ENCODE peak calls at places on chromosomes 2 and 18, in ten cellular contexts. L, H, W, D, T, G, J, B, C and R are unnamed samples.

GRCh38 chr2:68236876-68237275 is 15.5 kb downstream of the PPP3R1 start:
- DNase-seq in L (peak), T (no peak), B (peak), D (no peak), J (no peak), H (no peak), G (no peak), C (peak), W (no peak), R (no peak)

GRCh38 chr2:230170532-230170931 is 49.3 kb downstream of the SP110 start:
- DNase-seq in W (no peak), H (no peak), J (no peak), C (peak), D (no peak), G (no peak), L (no peak), B (no peak), T (peak), R (no peak)

GRCh38 chr18:45245036-45245638 is 370.1 kb upstream of the SLC14A2 start:
- DNase-seq in W (no peak), H (no peak), G (no peak), C (no peak), T (no peak), L (peak), D (no peak), J (no peak), B (peak), R (no peak)

GRCh38 chr2:9538000-9538507 is 17.6 kb downstream of the ADAM17 start:
- DNase-seq in W (no peak), G (no peak), T (peak), L (peak), C (peak), H (no peak), B (peak), D (no peak), J (peak), R (no peak)

GRCh38 chr2:228986961-228987360 is 284.1 kb downstream of the PID1 start:
- DNase-seq in J (no peak), G (no peak), B (peak), L (no peak), H (no peak), T (no peak), C (no peak), W (peak), D (no peak), R (no peak)

GRCh38 chr2:53751728-53752127 is 15.9 kb upstream of the CHAC2 start:
- DNase-seq in W (peak), G (no peak), B (no peak), T (peak), C (peak), L (peak), D (no peak), H (no peak), J (peak), R (no peak)

GRCh38 chr2:240237609-240238151 is 97.2 kb upstream of the OTOS start:
- DNase-seq in J (peak), B (peak), H (no peak), G (no peak), W (peak), C (peak), D (no peak), T (peak), L (peak), R (no peak)

GRCh38 chr2:222609391-222609790 is 46.5 kb downstream of the FARSB start:
- DNase-seq in W (no peak), C (peak), H (no peak), B (peak), T (no peak), L (peak), J (peak), G (no peak), D (no peak), R (no peak)

GRCh38 chr2:166070231-166070630 is 57.6 kb downstream of the SCN1A start:
- DNase-seq in G (no peak), T (no peak), L (no peak), H (no peak), B (no peak), C (no peak), J (no peak), W (no peak), D (no peak), R (no peak)

GRCh38 chr2:20182241-20182931 is 42.5 kb downstream of the SDC1 start:
- DNase-seq in G (no peak), W (peak), T (no peak), H (no peak), B (peak), C (peak), J (peak), L (peak), D (no peak), R (peak)

GRCh38 chr2:200039847-200040246 is 84.5 kb downstream of the MAIP1 start:
- DNase-seq in B (peak), C (peak), J (peak), G (no peak), H (no peak), D (no peak), L (peak), T (no peak), W (no peak), R (no peak)

GRCh38 chr18:8703181-8703638 is 2.1 kb upstream of the MTCL1 start:
- DNase-seq in H (no peak), J (no peak), W (no peak), C (no peak), B (no peak), D (no peak), G (no peak), T (no peak), L (no peak), R (no peak)

GRCh38 chr18:12857215-12857924 is 26.7 kb downstream of the PTPN2 start:
- DNase-seq in D (no peak), J (no peak), H (no peak), W (no peak), L (no peak), C (no peak), T (no peak), B (no peak), G (no peak), R (no peak)

GRCh38 chr2:24343225-24343882 is 17.0 kb downstream of the ITSN2 start:
- DNase-seq in D (no peak), L (no peak), C (no peak), T (peak), B (no peak), W (no peak), H (no peak), J (no peak), G (no peak), R (no peak)

GRCh38 chr2:223947711-223948205 is 2.6 kb upstream of the WDFY1 start:
- DNase-seq in L (no peak), W (peak), T (no peak), J (no peak), H (peak), B (no peak), C (peak), G (no peak), D (no peak), R (no peak)

GRCh38 chr2:132857334-132857733 is 187.3 kb upstream of the LYPD1 start:
- DNase-seq in T (no peak), H (no peak), J (no peak), D (no peak), G (no peak), C (no peak), L (no peak), B (no peak), W (no peak), R (no peak)

GRCh38 chr2:58571181-58571852 is 330.2 kb upstream of the FANCL start:
- DNase-seq in B (peak), L (peak), W (peak), J (peak), H (peak), T (peak), C (peak), G (peak), D (peak), R (no peak)

GRCh38 chr2:207163815-207164747 is 1.7 kb downstream of the KLF7 start:
- DNase-seq in T (peak), B (peak), W (peak), J (no peak), D (no peak), C (peak), L (peak), H (peak), G (peak), R (peak)

GRCh38 chr2:96618599-96619283 is 19.4 kb downstream of the KANSL3 start:
- DNase-seq in C (peak), W (no peak), J (peak), G (no peak), T (no peak), B (peak), H (no peak), L (peak), D (no peak), R (no peak)

GRCh38 chr18:21489119-21489750 is 111.3 kb downstream of the ESCO1 start:
- DNase-seq in W (peak), H (peak), G (peak), D (peak), C (peak), J (peak), T (peak), L (peak), B (peak), R (peak)

GRCh38 chr2:235649418-235649817 is 155.6 kb downstream of the AGAP1 start:
- DNase-seq in B (no peak), W (no peak), D (no peak), C (no peak), G (no peak), H (no peak), J (no peak), L (no peak), T (no peak), R (no peak)

GRCh38 chr2:236818281-236819045 is 248.8 kb downstream of the ACKR3 start:
- DNase-seq in W (no peak), D (no peak), G (no peak), T (no peak), J (no peak), L (no peak), H (no peak), B (no peak), C (peak), R (no peak)

GRCh38 chr2:5668682-5669267 is 23.4 kb upstream of the SOX11 start:
- DNase-seq in W (no peak), G (no peak), D (no peak), L (no peak), B (no peak), H (no peak), T (no peak), C (no peak), J (no peak), R (no peak)

GRCh38 chr2:105438104-105438929 is 39.5 kb upstream of the FHL2 start:
- DNase-seq in T (no peak), L (peak), H (peak), C (peak), J (no peak), B (no peak), W (no peak), D (no peak), G (no peak), R (peak)

GRCh38 chr2:110674620-110675555 is 3.0 kb downstream of the BUB1 start:
- DNase-seq in T (peak), C (peak), J (peak), D (no peak), B (peak), G (no peak), L (peak), H (peak), W (peak), R (no peak)

DNA sequence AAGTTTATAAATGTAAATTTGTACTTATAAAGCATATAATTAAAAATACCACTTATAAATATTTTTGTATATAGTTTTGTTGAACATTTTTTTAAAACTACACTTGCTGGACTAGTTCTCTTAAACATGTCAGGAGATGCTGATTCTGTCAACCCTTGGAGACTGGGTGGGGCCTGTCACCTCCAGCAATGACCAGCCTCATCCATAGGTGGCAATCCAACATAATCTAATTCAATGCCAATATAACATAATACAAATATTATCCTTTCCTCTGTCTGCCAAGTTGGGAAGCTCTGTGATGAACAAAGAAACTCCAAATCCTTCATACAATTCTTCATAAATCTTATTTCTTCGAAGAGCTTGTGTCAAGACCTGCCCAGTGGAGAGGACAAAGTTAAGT is 140.4 kb downstream of the RBMS1 start:
- DNase-seq in W (peak), J (no peak), T (peak), L (no peak), G (no peak), D (no peak), H (no peak), C (no peak), B (no peak), R (no peak)
- TF ChIP-seq CTCF in W (peak), J (peak), T (peak), L (no peak), G (peak), D (no peak), H (no peak), C (peak), B (peak), R (no peak)

GRCh38 chr2:71532327-71532726 is 79.0 kb downstream of the DYSF start:
- DNase-seq in J (no peak), H (no peak), B (no peak), L (no peak), C (no peak), G (no peak), W (no peak), D (no peak), T (no peak), R (no peak)

GRCh38 chr2:71531522-71532047 is 78.2 kb downstream of the DYSF start:
- DNase-seq in H (no peak), L (peak), T (peak), B (peak), W (peak), C (peak), J (peak), D (no peak), G (peak), R (no peak)

GRCh38 chr2:71528749-71529148 is 75.4 kb downstream of the DYSF start:
- DNase-seq in C (no peak), J (no peak), D (no peak), H (no peak), L (no peak), G (no peak), W (no peak), B (no peak), T (no peak), R (no peak)

GRCh38 chr2:71530246-71530986 is 77.1 kb downstream of the DYSF start:
- DNase-seq in G (peak), J (peak), D (peak), C (peak), B (peak), L (peak), H (peak), T (peak), W (peak), R (peak)

GRCh38 chr2:71530987-71531332 is 77.6 kb downstream of the DYSF start:
- DNase-seq in J (no peak), B (no peak), T (no peak), L (no peak), H (no peak), D (no peak), G (no peak), W (no peak), C (no peak), R (no peak)
- TF ChIP-seq CTCF in J (no peak), B (no peak), T (no peak), L (no peak), H (no peak), D (peak), G (no peak), W (no peak), C (no peak), R (peak)

GRCh38 chr18:63747006-63747405 is 28.2 kb upstream of the SERPINB7 start:
- DNase-seq in D (no peak), B (no peak), C (no peak), W (no peak), J (no peak), L (no peak), T (no peak), H (no peak), G (no peak), R (no peak)

GRCh38 chr18:63736856-63737255 is 34.1 kb downstream of the SERPINB11 start:
- DNase-seq in C (no peak), G (no peak), J (peak), W (peak), H (no peak), L (no peak), T (no peak), B (no peak), D (no peak), R (no peak)

DNA sequence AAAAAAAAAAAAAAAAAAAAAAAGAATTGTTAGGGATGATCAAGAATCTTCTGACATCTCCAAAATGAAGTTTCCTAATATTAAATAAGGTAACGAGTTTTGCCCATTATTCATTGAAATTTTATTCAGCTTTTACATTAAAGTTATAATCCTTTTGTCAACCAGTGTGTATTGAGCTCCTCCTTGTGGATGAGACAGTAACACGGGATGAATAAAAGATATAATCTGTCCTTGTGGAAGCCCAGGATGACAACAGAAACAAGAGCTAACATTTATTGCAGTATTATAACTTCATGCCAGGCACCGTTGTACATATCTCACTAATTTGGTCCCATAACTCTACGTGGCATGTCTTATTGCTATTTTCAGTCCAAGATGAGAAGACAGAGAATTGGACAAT is 33.4 kb upstream of the SERPINB7 start:
- DNase-seq in T (no peak), G (no peak), J (peak), B (peak), L (no peak), H (no peak), D (no peak), C (peak), W (peak), R (no peak)
- TF ChIP-seq CTCF in T (no peak), G (no peak), J (peak), B (peak), L (peak), H (peak), D (peak), C (peak), W (peak), R (no peak)

DNA sequence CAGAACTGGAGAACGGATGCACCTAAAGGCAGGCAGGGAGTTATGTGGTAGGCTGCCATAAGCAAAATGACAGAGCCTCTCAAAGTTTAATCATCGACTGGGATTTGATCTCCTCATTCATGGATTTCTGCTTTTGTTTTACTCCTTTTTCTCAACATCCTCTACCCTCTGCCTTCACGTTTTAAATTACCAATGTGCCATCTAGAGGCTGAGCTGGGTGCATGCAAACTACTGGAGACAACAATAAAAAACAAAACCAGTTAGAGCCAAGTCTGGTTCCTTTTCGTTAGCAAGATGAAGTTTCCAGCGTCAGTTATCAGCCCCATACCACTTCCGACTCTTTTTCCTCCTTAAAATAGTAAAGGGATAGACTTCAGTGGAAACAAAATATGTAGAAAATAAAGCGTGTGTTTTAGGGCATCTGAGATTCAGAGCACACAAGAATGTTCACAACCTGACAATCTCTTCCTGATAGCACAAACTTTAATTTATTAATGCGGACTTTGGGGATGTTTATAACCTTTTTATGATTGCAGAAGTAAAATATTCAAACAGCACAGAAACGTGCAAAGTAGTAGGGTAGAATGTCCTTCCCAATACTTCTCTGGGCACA is 117.0 kb downstream of the LAMA1 start:
- DNase-seq in W (peak), B (peak), G (peak), T (peak), H (peak), J (peak), D (no peak), C (peak), L (no peak), R (no peak)
- TF ChIP-seq CTCF in W (peak), B (peak), G (peak), T (peak), H (peak), J (peak), D (peak), C (peak), L (peak), R (peak)